ENCODE peak calls at places on chromosomes 13 and 19, in seven cellular contexts. B, P, W, O, L, G and T are unnamed samples.
A peak's percentile ranks its signal among the peaks of the same experiment; 100 is the strongest.

GRCh38 chr13:69291292-69291906 is 816.2 kb upstream of the ATXN8OS start:
- DNase-seq in G (no peak), L (peak; percentile 18), P (no peak), W (no peak), B (no peak), O (no peak), T (no peak)

GRCh38 chr13:39892731-39893293 is 237.3 kb downstream of the COG6 start:
- DNase-seq in G (no peak), B (no peak), W (no peak), L (no peak), P (peak; percentile 95), O (peak; percentile 56), T (no peak)

GRCh38 chr13:27372896-27373295 is 51.5 kb upstream of the GTF3A start:
- DNase-seq in W (no peak), L (no peak), P (no peak), O (no peak), B (no peak), G (no peak), T (no peak)

GRCh38 chr13:97141564-97142005 is 80.5 kb upstream of the MBNL2 start:
- DNase-seq in W (peak; percentile 89), P (peak; percentile 87), O (no peak), L (peak; percentile 10), G (peak; percentile 95), B (peak; percentile 83), T (no peak)

GRCh38 chr19:5128251-5128931 is 159.5 kb downstream of the KDM4B start:
- DNase-seq in W (peak; percentile 87), B (peak; percentile 37), L (no peak), P (peak; percentile 82), O (no peak), G (no peak), T (no peak)

GRCh38 chr13:99958402-99959126 is 13.0 kb downstream of the ZIC5 start:
- DNase-seq in L (no peak), O (no peak), B (no peak), G (no peak), P (no peak), W (no peak), T (no peak)

GRCh38 chr19:47227347-47228167 is 3.4 kb downstream of the BBC3 start:
- DNase-seq in L (peak; percentile 69), W (peak; percentile 92), P (peak; percentile 89), G (peak; percentile 86), O (peak; percentile 44), B (peak; percentile 67), T (peak; percentile 26)

GRCh38 chr19:18349524-18350128 is 9.2 kb downstream of the PGPEP1 start:
- DNase-seq in G (peak; percentile 63), O (peak; percentile 30), L (no peak), B (no peak), P (peak; percentile 67), W (peak; percentile 76), T (no peak)

GRCh38 chr13:80523134-80523533 is 182.2 kb upstream of the SPRY2 start:
- DNase-seq in G (no peak), W (no peak), O (no peak), P (no peak), L (no peak), B (no peak), T (no peak)

GRCh38 chr19:41298327-41298964 is 11.5 kb upstream of the CCDC97 start:
- DNase-seq in O (no peak), P (peak; percentile 59), B (peak; percentile 49), W (peak; percentile 96), L (peak; percentile 57), G (no peak), T (peak; percentile 66)

GRCh38 chr13:71056581-71056980 is 810.4 kb downstream of the DACH1 start:
- DNase-seq in G (no peak), B (no peak), P (no peak), O (no peak), W (no peak), L (no peak), T (no peak)

GRCh38 chr19:7098701-7099596 is 29.4 kb downstream of the ZNF557 start:
- DNase-seq in O (peak; percentile 92), G (peak; percentile 65), B (peak; percentile 51), P (peak; percentile 92), L (peak; percentile 93), W (peak; percentile 97), T (peak; percentile 92)

GRCh38 chr19:40464059-40465024 is 1.2 kb downstream of the BLVRB start:
- DNase-seq in G (peak; percentile 89), B (no peak), O (peak; percentile 66), L (peak; percentile 76), P (peak; percentile 84), W (peak; percentile 93), T (peak; percentile 55)

GRCh38 chr13:73598021-73598712 is 536.0 kb downstream of the KLF12 start:
- DNase-seq in W (peak; percentile 9), B (no peak), L (no peak), O (no peak), P (no peak), G (peak; percentile 94), T (no peak)

GRCh38 chr13:33683376-33683775 is 134.6 kb upstream of the RFC3 start:
- DNase-seq in O (no peak), B (no peak), W (no peak), L (no peak), G (no peak), P (no peak), T (no peak)

GRCh38 chr13:113822956-113823744 is 40.7 kb downstream of the GAS6 start:
- DNase-seq in W (no peak), P (no peak), B (no peak), L (no peak), G (no peak), O (no peak), T (no peak)

GRCh38 chr19:4707322-4707721 is 16.3 kb downstream of the DPP9 start:
- DNase-seq in L (no peak), W (no peak), B (no peak), P (no peak), O (no peak), G (no peak), T (no peak)

GRCh38 chr19:49423985-49424303 is 703 bp upstream of the PTH2 start:
- DNase-seq in L (no peak), P (no peak), O (peak; percentile 43), B (no peak), W (no peak), G (no peak), T (no peak)

GRCh38 chr19:3547767-3548282 is 8.9 kb downstream of the TEKTIP1 start:
- DNase-seq in W (no peak), O (no peak), G (no peak), B (no peak), L (no peak), P (no peak), T (no peak)

GRCh38 chr13:95676100-95676774 is 702 bp upstream of the DNAJC3 start:
- DNase-seq in P (peak; percentile 71), O (peak; percentile 68), B (no peak), L (peak; percentile 76), G (peak; percentile 69), W (no peak), T (no peak)

GRCh38 chr19:10768369-10768768 is 50.5 kb downstream of the DNM2 start:
- DNase-seq in L (no peak), G (no peak), O (no peak), W (no peak), B (no peak), P (no peak), T (no peak)

GRCh38 chr13:26254583-26255102 is 714 bp downstream of the CDK8 start:
- DNase-seq in B (no peak), L (peak; percentile 59), O (peak; percentile 76), G (peak; percentile 43), P (peak; percentile 29), W (peak; percentile 70), T (peak; percentile 64)

GRCh38 chr19:42313096-42313839 is at the start of gene TMEM145:
- DNase-seq in G (no peak), B (no peak), P (peak; percentile 19), L (peak; percentile 72), W (peak; percentile 75), O (peak; percentile 42), T (peak; percentile 44)

GRCh38 chr13:77919351-77920294 is 992 bp upstream of the EDNRB start:
- DNase-seq in P (peak; percentile 51), B (no peak), G (no peak), L (no peak), O (no peak), W (peak; percentile 67), T (no peak)

GRCh38 chr19:47863514-47863936 is 4.5 kb downstream of the TPRX2 start:
- DNase-seq in O (peak; percentile 67), W (peak; percentile 88), B (peak; percentile 15), L (peak; percentile 85), P (peak; percentile 65), G (peak; percentile 56), T (peak; percentile 81)

GRCh38 chr13:111957913-111958450 is 109.0 kb upstream of the SOX1 start:
- DNase-seq in B (no peak), P (no peak), W (no peak), G (no peak), L (no peak), O (no peak), T (no peak)

GRCh38 chr19:47697863-47698609 is 15.2 kb upstream of the EHD2 start:
- DNase-seq in O (peak; percentile 64), W (peak; percentile 91), L (peak; percentile 70), B (peak; percentile 32), G (peak; percentile 70), P (peak; percentile 79), T (peak; percentile 71)

GRCh38 chr13:94481966-94482365 is 2.5 kb upstream of the DCT start:
- DNase-seq in W (peak; percentile 80), B (peak; percentile 6), L (no peak), P (no peak), O (no peak), G (no peak), T (no peak)

GRCh38 chr13:97285221-97285955 is 63.3 kb downstream of the MBNL2 start:
- DNase-seq in W (no peak), P (peak; percentile 47), B (no peak), G (no peak), O (no peak), L (no peak), T (no peak)

GRCh38 chr19:10748924-10749434 is 31.1 kb downstream of the DNM2 start:
- DNase-seq in L (no peak), B (no peak), G (peak; percentile 96), O (no peak), W (peak; percentile 66), P (peak; percentile 22), T (no peak)

GRCh38 chr19:21045028-21045427 is 24.6 kb downstream of the ZNF430 start:
- DNase-seq in B (no peak), W (no peak), O (no peak), P (no peak), G (no peak), L (no peak), T (no peak)